ENCODE peak calls at places on chromosomes 16 and 17, in seven cellular contexts. G, N, R, F, K, T and E are unnamed samples.

GRCh38 chr16:21599994-21600773 is 807 bp downstream of the METTL9 start:
- DNase-seq in N (no peak), R (peak), K (no peak), F (no peak), G (no peak), T (no peak), E (peak)

GRCh38 chr17:40351185-40352043 is 13.1 kb downstream of the GJD3 start:
- DNase-seq in F (no peak), T (no peak), G (peak), N (no peak), K (no peak), R (no peak), E (no peak)

GRCh38 chr17:27577124-27577761 is 53.7 kb upstream of the LGALS9 start:
- DNase-seq in T (no peak), F (no peak), G (no peak), N (no peak), K (no peak), R (peak), E (peak)

GRCh38 chr17:72719582-72720493 is 372.6 kb downstream of the SLC39A11 start:
- DNase-seq in K (no peak), F (no peak), G (no peak), R (peak), T (no peak), N (no peak), E (no peak)

GRCh38 chr17:38898812-38899348 is 26.5 kb upstream of the LASP1NB start:
- DNase-seq in N (no peak), T (no peak), F (no peak), G (no peak), R (no peak), K (no peak), E (no peak)

GRCh38 chr16:87332150-87332549 is 15.0 kb upstream of the C16orf95 start:
- DNase-seq in T (no peak), R (peak), N (no peak), G (no peak), K (no peak), F (no peak), E (no peak)

GRCh38 chr16:51982715-51983680 is 563.9 kb downstream of the TOX3 start:
- DNase-seq in G (peak), N (no peak), T (peak), R (peak), K (no peak), F (peak), E (peak)

GRCh38 chr16:68272501-68273209 is 8.3 kb downstream of the SLC7A6 start:
- DNase-seq in F (peak), R (no peak), K (no peak), T (no peak), G (peak), N (no peak), E (no peak)

GRCh38 chr17:44804301-44805061 is 25.6 kb downstream of the GJC1 start:
- DNase-seq in T (peak), F (no peak), G (no peak), R (no peak), K (no peak), N (no peak), E (no peak)

GRCh38 chr17:61427567-61427966 is 24.7 kb upstream of the TBX4 start:
- DNase-seq in N (no peak), T (no peak), G (no peak), F (no peak), K (no peak), R (no peak), E (no peak)

GRCh38 chr17:876272-876671 is 94.1 kb downstream of the MRM3 start:
- DNase-seq in K (no peak), N (no peak), G (no peak), F (no peak), T (no peak), R (no peak), E (no peak)